ENCODE peak calls at places on chromosomes 3 and 15, in six cellular contexts. P is heart left ventricle, Z is K562, N is Peyer's patch, K is IMR-90, C is tibial nerve. E is an unnamed sample. For H3K9me3, the result is how much of the 10 kb centered on the place peaks cover.

GRCh38 chr3:157174265-157174615 is 14.3 kb upstream of the CCNL1 start:
- DNase-seq in C (no peak), K (no peak), P (no peak), N (no peak), Z (no peak), E (peak)

GRCh38 chr3:58387650-58388546 is 45.7 kb downstream of the PDHB start:
- DNase-seq in K (no peak), Z (no peak), P (no peak), N (no peak), C (no peak), E (no peak)

GRCh38 chr3:39216176-39216790 is 23.9 kb upstream of the XIRP1 start:
- DNase-seq in P (no peak), Z (no peak), C (no peak), K (no peak), N (no peak), E (no peak)

GRCh38 chr3:113985526-113985925 is 37.7 kb downstream of the ZDHHC23 start:
- DNase-seq in C (no peak), K (no peak), Z (no peak), P (no peak), N (no peak), E (no peak)

GRCh38 chr15:64837502-64837901 is 4.2 kb upstream of the PLEKHO2 start:
- DNase-seq in K (no peak), P (no peak), N (no peak), C (no peak), Z (no peak), E (no peak)

GRCh38 chr15:64102497-64102896 is 6.7 kb downstream of the SNX1 start:
- DNase-seq in K (no peak), C (no peak), P (no peak), Z (no peak), N (no peak), E (no peak)

GRCh38 chr15:100602822-100603393 is 519 bp downstream of the ASB7 start:
- DNase-seq in K (peak), P (no peak), N (no peak), Z (peak), C (no peak), E (peak)

GRCh38 chr3:149879872-149880271 is 66.9 kb downstream of the RNF13 start:
- DNase-seq in K (peak), Z (peak), N (peak), P (peak), C (peak), E (peak)

GRCh38 chr3:195546130-195546560 is 3.0 kb upstream of the PPP1R2 start:
- DNase-seq in C (no peak), P (no peak), N (no peak), Z (no peak), K (peak), E (peak)

GRCh38 chr15:77506311-77507150 is 85.8 kb downstream of the HMG20A start:
- DNase-seq in P (peak), N (peak), Z (no peak), K (no peak), C (peak), E (peak)

GRCh38 chr3:4821975-4822374 is 157.3 kb upstream of the BHLHE40 start:
- DNase-seq in K (no peak), Z (no peak), P (no peak), C (no peak), N (no peak), E (peak)

GRCh38 chr3:99818818-99819217 is 1.2 kb downstream of the CMSS1 start:
- DNase-seq in Z (no peak), P (no peak), K (no peak), N (no peak), C (no peak), E (no peak)

GRCh38 chr3:52278510-52279069 is at the start of gene WDR82:
- DNase-seq in Z (peak), N (peak), P (peak), C (peak), K (peak), E (peak)
- TF ChIP-seq POLR2A in Z (peak), N (peak), P (no peak), C (peak), K (peak), E (peak)

GRCh38 chr15:58490405-58491150 is 58.8 kb downstream of the LIPC start:
- DNase-seq in C (no peak), K (no peak), P (no peak), N (no peak), Z (no peak), E (peak)
- H3K9me3 ChIP-seq in C (under half), K (under half), P (under half), N (under half), Z (under half), E (under half)

DNA sequence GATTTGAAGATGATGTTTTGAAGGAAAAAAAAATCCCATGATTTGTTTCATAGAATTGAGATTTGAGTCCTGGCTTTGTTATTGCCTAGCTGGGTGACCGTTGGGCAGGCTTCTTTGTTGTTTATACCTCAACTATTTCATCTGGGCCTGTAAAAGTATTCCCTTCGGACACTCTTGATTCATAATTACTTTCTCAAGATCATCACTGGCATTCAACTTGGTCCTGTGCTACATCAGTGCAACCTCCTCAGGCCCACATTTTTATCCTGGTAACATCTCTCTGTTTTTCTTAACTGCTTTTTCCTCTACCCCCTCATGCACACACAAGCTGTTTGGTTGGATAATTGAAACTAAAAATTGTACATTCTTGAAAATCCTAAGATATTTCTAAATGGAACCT is 67.5 kb upstream of the P3H2 start:
- DNase-seq in C (no peak), Z (no peak), K (no peak), P (no peak), N (no peak), E (no peak)
- TF ChIP-seq POLR2A in C (no peak), Z (no peak), K (no peak), P (no peak), N (no peak), E (no peak)

GRCh38 chr15:95368211-95368610 is 962.3 kb upstream of the NR2F2 start:
- DNase-seq in Z (no peak), K (no peak), N (no peak), P (no peak), C (no peak), E (no peak)

GRCh38 chr15:95369202-95369601 is 961.3 kb upstream of the NR2F2 start:
- DNase-seq in P (no peak), Z (no peak), K (no peak), C (no peak), N (no peak), E (no peak)

GRCh38 chr15:95362306-95362705 is 968.2 kb upstream of the NR2F2 start:
- DNase-seq in Z (no peak), N (no peak), C (no peak), P (no peak), K (no peak), E (no peak)

GRCh38 chr15:95363636-95364035 is 966.9 kb upstream of the NR2F2 start:
- DNase-seq in N (no peak), P (no peak), Z (no peak), C (no peak), K (no peak), E (no peak)

GRCh38 chr15:95365615-95366107 is 964.8 kb upstream of the NR2F2 start:
- DNase-seq in N (no peak), Z (no peak), K (peak), P (peak), C (no peak), E (no peak)
- H3K9me3 ChIP-seq in N (under half), Z (under half), K (under half), P (under half), C (under half), E (under half)

GRCh38 chr3:184314363-184314699 is at the start of gene EIF4G1:
- DNase-seq in C (peak), N (peak), K (peak), P (peak), Z (peak), E (peak)

GRCh38 chr3:184315506-184315867 is 1.1 kb downstream of the EIF4G1 start:
- DNase-seq in Z (no peak), C (no peak), K (no peak), N (no peak), P (no peak), E (no peak)

GRCh38 chr3:184316792-184317191 is 2.4 kb downstream of the EIF4G1 start:
- DNase-seq in K (no peak), N (no peak), Z (no peak), C (no peak), P (no peak), E (no peak)

GRCh38 chr3:184315871-184316661 is 1.7 kb downstream of the EIF4G1 start:
- DNase-seq in N (peak), K (peak), P (no peak), C (no peak), Z (peak), E (no peak)

DNA sequence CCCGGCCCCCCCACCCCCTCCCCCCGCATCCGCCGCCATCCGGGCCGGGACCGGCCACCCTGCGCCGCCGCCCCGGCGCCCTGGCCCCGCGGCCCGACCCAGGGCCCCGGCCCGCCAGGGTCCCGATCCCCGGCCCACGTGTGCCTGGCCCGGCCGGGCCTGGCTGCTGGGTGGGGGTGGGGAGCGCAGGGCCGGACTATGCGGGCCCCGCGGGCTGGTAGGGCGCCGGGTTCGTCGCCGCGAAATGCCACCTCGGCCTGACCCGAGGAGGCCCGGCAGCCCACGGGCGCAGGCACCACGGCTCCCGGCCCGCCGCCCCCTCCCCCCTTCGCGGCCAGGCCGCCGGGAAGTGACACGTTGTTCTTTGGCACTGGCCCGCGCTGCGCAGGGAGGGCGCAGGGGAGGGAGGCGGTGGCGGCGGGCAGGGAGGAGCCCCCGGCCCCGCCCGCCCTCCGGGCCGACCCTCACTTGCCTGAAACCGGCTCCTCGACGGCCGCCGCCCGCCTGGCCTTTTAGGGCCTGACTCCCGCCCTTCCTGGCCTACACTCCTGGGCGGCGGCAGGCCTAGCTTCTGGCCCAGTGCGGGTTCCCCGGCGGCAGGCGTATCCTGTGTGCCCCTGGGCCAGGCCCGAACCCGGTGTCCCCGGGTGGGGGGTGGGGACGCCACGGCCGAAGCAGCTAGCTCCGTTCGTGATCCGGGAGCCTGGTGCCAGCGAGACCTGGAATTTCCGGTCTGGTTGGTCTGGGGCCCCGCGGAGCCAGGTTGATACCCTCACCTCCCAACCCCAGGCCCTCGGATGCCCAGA is 497 bp downstream of the EIF4G1 start:
- DNase-seq in K (peak), N (peak), P (peak), C (peak), Z (peak), E (peak)
- TF ChIP-seq POLR2A in K (peak), N (peak), P (no peak), C (peak), Z (no peak), E (peak)

DNA sequence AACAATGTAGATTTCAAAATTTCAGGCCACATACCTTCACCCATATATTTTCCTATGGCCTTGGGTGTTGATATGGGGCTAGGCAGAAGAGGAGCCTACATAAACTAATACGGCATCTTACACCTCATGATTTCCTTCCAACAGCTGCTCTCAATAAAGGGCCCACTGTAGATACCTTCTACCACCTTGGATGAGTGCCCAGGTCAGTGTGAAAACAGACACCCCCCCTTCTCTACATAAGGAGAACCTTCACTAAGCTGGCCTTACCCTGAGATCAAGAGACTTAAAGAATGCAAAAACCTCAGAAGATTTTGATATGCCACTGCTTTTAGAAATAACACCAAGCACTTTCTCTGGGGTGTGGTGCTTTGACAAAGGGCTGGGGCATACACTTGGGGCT is 42.7 kb downstream of the SH3BP5 start:
- DNase-seq in K (no peak), P (no peak), N (no peak), Z (no peak), C (no peak), E (no peak)
- H3K9me3 ChIP-seq in K (under half), P (under half), N (under half), Z (under half), C (under half), E (under half)

GRCh38 chr3:197555281-197556261 is at the start of gene BDH1:
- DNase-seq in N (peak), Z (no peak), K (no peak), P (peak), C (peak), E (peak)
- TF ChIP-seq POLR2A in N (peak), Z (no peak), K (no peak), P (no peak), C (no peak), E (no peak)

GRCh38 chr3:123920383-123920782 is 36.3 kb upstream of the MYLK start:
- DNase-seq in C (no peak), Z (no peak), N (no peak), K (no peak), P (no peak), E (no peak)
- H3K9me3 ChIP-seq in C (under half), Z (under half), N (under half), K (under half), P (under half), E (under half)

E was measured in body of pancreas.